ENCODE peak calls at places on chromosomes 3 and 15, in ten cellular contexts. One of them, this sample, is unnamed.

GRCh38 chr3:127803619-127804018 is 18.7 kb downstream of the MGLL start:
- DNase-seq in breast epithelium: no peak
- DNase-seq in gastrocnemius medialis: no peak
- DNase-seq in heart left ventricle: no peak
- DNase-seq in lung: no peak
- DNase-seq in heart right ventricle: no peak
- DNase-seq in GM13976: no peak
- DNase-seq in cardiac fibroblast: peak; percentile 67
- DNase-seq in uterus: no peak
- DNase-seq in cardiac muscle cell: no peak
- DNase-seq in this sample: no peak

GRCh38 chr3:197224034-197224444 is 74.4 kb downstream of the DLG1 start:
- DNase-seq in cardiac fibroblast: peak; percentile 74
- DNase-seq in breast epithelium: no peak
- DNase-seq in gastrocnemius medialis: no peak
- DNase-seq in lung: no peak
- DNase-seq in GM13976: peak; percentile 62
- DNase-seq in uterus: no peak
- DNase-seq in cardiac muscle cell: peak; percentile 69
- DNase-seq in heart right ventricle: no peak
- DNase-seq in heart left ventricle: no peak
- DNase-seq in this sample: peak; percentile 33

GRCh38 chr3:5095879-5096278 is 26.2 kb upstream of the ARL8B start:
- DNase-seq in heart right ventricle: peak; percentile 45
- DNase-seq in GM13976: no peak
- DNase-seq in breast epithelium: no peak
- DNase-seq in cardiac muscle cell: peak; percentile 67
- DNase-seq in lung: no peak
- DNase-seq in heart left ventricle: peak; percentile 66
- DNase-seq in cardiac fibroblast: peak; percentile 58
- DNase-seq in gastrocnemius medialis: no peak
- DNase-seq in uterus: peak; percentile 55
- DNase-seq in this sample: no peak

GRCh38 chr3:160390554-160391138 is 8.4 kb downstream of the IFT80 start:
- DNase-seq in lung: no peak
- DNase-seq in cardiac fibroblast: no peak
- DNase-seq in cardiac muscle cell: no peak
- DNase-seq in heart left ventricle: no peak
- DNase-seq in breast epithelium: no peak
- DNase-seq in GM13976: no peak
- DNase-seq in uterus: no peak
- DNase-seq in heart right ventricle: no peak
- DNase-seq in gastrocnemius medialis: no peak
- DNase-seq in this sample: no peak

GRCh38 chr15:101613130-101614000 is 38.8 kb downstream of the TM2D3 start:
- DNase-seq in uterus: peak; percentile 68
- DNase-seq in lung: no peak
- DNase-seq in gastrocnemius medialis: peak; percentile 85
- DNase-seq in GM13976: peak; percentile 29
- DNase-seq in heart right ventricle: peak; percentile 87
- DNase-seq in breast epithelium: peak; percentile 83
- DNase-seq in cardiac muscle cell: peak; percentile 51
- DNase-seq in heart left ventricle: peak; percentile 96
- DNase-seq in cardiac fibroblast: peak; percentile 48
- DNase-seq in this sample: no peak

GRCh38 chr15:56765252-56765651 is 31.9 kb upstream of the ZNF280D start:
- DNase-seq in heart right ventricle: no peak
- DNase-seq in lung: no peak
- DNase-seq in GM13976: no peak
- DNase-seq in uterus: no peak
- DNase-seq in cardiac muscle cell: no peak
- DNase-seq in gastrocnemius medialis: no peak
- DNase-seq in heart left ventricle: no peak
- DNase-seq in breast epithelium: no peak
- DNase-seq in cardiac fibroblast: peak; percentile 89
- DNase-seq in this sample: no peak

GRCh38 chr15:64619880-64620839 is 155.2 kb downstream of the RBPMS2 start:
- DNase-seq in lung: no peak
- DNase-seq in cardiac muscle cell: no peak
- DNase-seq in uterus: no peak
- DNase-seq in heart left ventricle: no peak
- DNase-seq in gastrocnemius medialis: no peak
- DNase-seq in cardiac fibroblast: peak; percentile 68
- DNase-seq in breast epithelium: no peak
- DNase-seq in heart right ventricle: no peak
- DNase-seq in GM13976: no peak
- DNase-seq in this sample: peak; percentile 32

GRCh38 chr3:94862703-94863102 is 799.8 kb downstream of the NSUN3 start:
- DNase-seq in lung: no peak
- DNase-seq in uterus: no peak
- DNase-seq in gastrocnemius medialis: no peak
- DNase-seq in heart right ventricle: no peak
- DNase-seq in cardiac fibroblast: peak; percentile 13
- DNase-seq in heart left ventricle: no peak
- DNase-seq in cardiac muscle cell: peak; percentile 16
- DNase-seq in GM13976: peak; percentile 9
- DNase-seq in breast epithelium: no peak
- DNase-seq in this sample: peak; percentile 10

GRCh38 chr3:194194051-194194756 is 58.3 kb downstream of the HES1 start:
- DNase-seq in heart left ventricle: no peak
- DNase-seq in uterus: no peak
- DNase-seq in gastrocnemius medialis: no peak
- DNase-seq in lung: no peak
- DNase-seq in GM13976: peak; percentile 50
- DNase-seq in breast epithelium: no peak
- DNase-seq in heart right ventricle: no peak
- DNase-seq in cardiac fibroblast: no peak
- DNase-seq in cardiac muscle cell: no peak
- DNase-seq in this sample: peak; percentile 47

GRCh38 chr15:77667835-77668234 is 35.1 kb upstream of the LINGO1 start:
- DNase-seq in gastrocnemius medialis: no peak
- DNase-seq in cardiac muscle cell: no peak
- DNase-seq in breast epithelium: no peak
- DNase-seq in heart left ventricle: no peak
- DNase-seq in cardiac fibroblast: no peak
- DNase-seq in lung: no peak
- DNase-seq in heart right ventricle: no peak
- DNase-seq in uterus: no peak
- DNase-seq in GM13976: no peak
- DNase-seq in this sample: no peak

GRCh38 chr3:184944221-184944620 is 132.3 kb downstream of the VPS8 start:
- DNase-seq in heart left ventricle: no peak
- DNase-seq in cardiac fibroblast: no peak
- DNase-seq in lung: no peak
- DNase-seq in GM13976: no peak
- DNase-seq in breast epithelium: no peak
- DNase-seq in uterus: no peak
- DNase-seq in gastrocnemius medialis: no peak
- DNase-seq in cardiac muscle cell: no peak
- DNase-seq in heart right ventricle: no peak
- DNase-seq in this sample: no peak

GRCh38 chr3:109081746-109082510 is 36.0 kb downstream of the MORC1 start:
- DNase-seq in cardiac muscle cell: peak; percentile 67
- DNase-seq in heart right ventricle: no peak
- DNase-seq in GM13976: peak; percentile 41
- DNase-seq in cardiac fibroblast: peak; percentile 54
- DNase-seq in heart left ventricle: no peak
- DNase-seq in lung: no peak
- DNase-seq in gastrocnemius medialis: no peak
- DNase-seq in breast epithelium: no peak
- DNase-seq in uterus: no peak
- DNase-seq in this sample: peak; percentile 65

GRCh38 chr3:151553873-151554272 is 93.0 kb upstream of the IGSF10 start:
- DNase-seq in cardiac muscle cell: no peak
- DNase-seq in lung: no peak
- DNase-seq in cardiac fibroblast: peak; percentile 84
- DNase-seq in uterus: peak; percentile 21
- DNase-seq in heart right ventricle: peak; percentile 12
- DNase-seq in gastrocnemius medialis: no peak
- DNase-seq in heart left ventricle: no peak
- DNase-seq in GM13976: no peak
- DNase-seq in breast epithelium: no peak
- DNase-seq in this sample: no peak

GRCh38 chr3:56691165-56692000 is 8.3 kb upstream of the TASOR start:
- DNase-seq in heart right ventricle: no peak
- DNase-seq in heart left ventricle: no peak
- DNase-seq in uterus: no peak
- DNase-seq in breast epithelium: no peak
- DNase-seq in cardiac muscle cell: no peak
- DNase-seq in gastrocnemius medialis: no peak
- DNase-seq in lung: no peak
- DNase-seq in GM13976: no peak
- DNase-seq in cardiac fibroblast: no peak
- DNase-seq in this sample: no peak

GRCh38 chr15:45642203-45642932 is 7.5 kb downstream of the SQOR start:
- DNase-seq in uterus: peak; percentile 31
- DNase-seq in heart right ventricle: no peak
- DNase-seq in breast epithelium: no peak
- DNase-seq in GM13976: no peak
- DNase-seq in gastrocnemius medialis: peak; percentile 14
- DNase-seq in cardiac fibroblast: peak; percentile 91
- DNase-seq in cardiac muscle cell: no peak
- DNase-seq in lung: no peak
- DNase-seq in heart left ventricle: peak; percentile 41
- DNase-seq in this sample: no peak

GRCh38 chr3:16528581-16528993 is 15.1 kb upstream of the RFTN1 start:
- DNase-seq in uterus: no peak
- DNase-seq in cardiac muscle cell: no peak
- DNase-seq in heart left ventricle: peak; percentile 72
- DNase-seq in gastrocnemius medialis: peak; percentile 40
- DNase-seq in heart right ventricle: no peak
- DNase-seq in GM13976: no peak
- DNase-seq in breast epithelium: no peak
- DNase-seq in cardiac fibroblast: no peak
- DNase-seq in lung: no peak
- DNase-seq in this sample: no peak

GRCh38 chr3:196192036-196193001 is 18.9 kb downstream of the ZDHHC19 start:
- DNase-seq in breast epithelium: no peak
- DNase-seq in heart left ventricle: no peak
- DNase-seq in gastrocnemius medialis: peak; percentile 38
- DNase-seq in GM13976: peak; percentile 72
- DNase-seq in heart right ventricle: peak; percentile 46
- DNase-seq in cardiac fibroblast: no peak
- DNase-seq in uterus: no peak
- DNase-seq in cardiac muscle cell: no peak
- DNase-seq in lung: no peak
- DNase-seq in this sample: no peak

DNA sequence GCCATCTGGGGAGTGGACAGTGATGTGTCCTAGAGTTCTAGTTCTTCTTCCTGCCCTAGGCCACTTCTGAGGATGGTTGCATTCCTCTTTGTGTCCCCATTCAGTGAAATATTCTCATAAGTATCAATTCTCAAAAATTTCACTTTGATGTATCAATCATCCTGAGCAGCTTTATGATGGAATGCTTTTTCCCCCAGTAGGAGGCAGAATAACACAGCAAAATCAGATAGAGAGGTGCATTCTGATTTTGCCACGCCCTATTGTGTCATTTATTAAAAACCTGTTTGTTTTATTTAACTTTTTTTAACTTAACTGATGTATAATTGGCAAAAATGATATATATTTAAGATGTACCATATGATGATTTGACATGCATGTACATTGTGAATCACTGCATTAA is 656.0 kb upstream of the GRM7 start:
- DNase-seq in heart left ventricle: no peak
- DNase-seq in uterus: no peak
- DNase-seq in cardiac muscle cell: no peak
- DNase-seq in gastrocnemius medialis: no peak
- DNase-seq in heart right ventricle: no peak
- DNase-seq in lung: no peak
- DNase-seq in breast epithelium: no peak
- DNase-seq in GM13976: peak; percentile 13
- DNase-seq in cardiac fibroblast: no peak
- DNase-seq in this sample: no peak
- TF ChIP-seq CTCF in heart left ventricle: no peak
- TF ChIP-seq CTCF in uterus: no peak
- TF ChIP-seq CTCF in cardiac muscle cell: no peak
- TF ChIP-seq CTCF in gastrocnemius medialis: no peak
- TF ChIP-seq CTCF in heart right ventricle: peak; percentile 13
- TF ChIP-seq CTCF in lung: no peak
- TF ChIP-seq CTCF in breast epithelium: no peak
- TF ChIP-seq CTCF in GM13976: no peak
- TF ChIP-seq CTCF in cardiac fibroblast: no peak
- TF ChIP-seq CTCF in this sample: peak; percentile 8

GRCh38 chr15:94331731-94332130 is 100.4 kb downstream of the MCTP2 start:
- DNase-seq in cardiac muscle cell: no peak
- DNase-seq in heart right ventricle: no peak
- DNase-seq in breast epithelium: no peak
- DNase-seq in GM13976: no peak
- DNase-seq in heart left ventricle: no peak
- DNase-seq in uterus: no peak
- DNase-seq in lung: no peak
- DNase-seq in gastrocnemius medialis: no peak
- DNase-seq in cardiac fibroblast: no peak
- DNase-seq in this sample: no peak
- TF ChIP-seq CTCF in cardiac muscle cell: no peak
- TF ChIP-seq CTCF in heart right ventricle: no peak
- TF ChIP-seq CTCF in breast epithelium: no peak
- TF ChIP-seq CTCF in GM13976: no peak
- TF ChIP-seq CTCF in heart left ventricle: no peak
- TF ChIP-seq CTCF in uterus: no peak
- TF ChIP-seq CTCF in lung: no peak
- TF ChIP-seq CTCF in gastrocnemius medialis: no peak
- TF ChIP-seq CTCF in cardiac fibroblast: no peak
- TF ChIP-seq CTCF in this sample: no peak

DNA sequence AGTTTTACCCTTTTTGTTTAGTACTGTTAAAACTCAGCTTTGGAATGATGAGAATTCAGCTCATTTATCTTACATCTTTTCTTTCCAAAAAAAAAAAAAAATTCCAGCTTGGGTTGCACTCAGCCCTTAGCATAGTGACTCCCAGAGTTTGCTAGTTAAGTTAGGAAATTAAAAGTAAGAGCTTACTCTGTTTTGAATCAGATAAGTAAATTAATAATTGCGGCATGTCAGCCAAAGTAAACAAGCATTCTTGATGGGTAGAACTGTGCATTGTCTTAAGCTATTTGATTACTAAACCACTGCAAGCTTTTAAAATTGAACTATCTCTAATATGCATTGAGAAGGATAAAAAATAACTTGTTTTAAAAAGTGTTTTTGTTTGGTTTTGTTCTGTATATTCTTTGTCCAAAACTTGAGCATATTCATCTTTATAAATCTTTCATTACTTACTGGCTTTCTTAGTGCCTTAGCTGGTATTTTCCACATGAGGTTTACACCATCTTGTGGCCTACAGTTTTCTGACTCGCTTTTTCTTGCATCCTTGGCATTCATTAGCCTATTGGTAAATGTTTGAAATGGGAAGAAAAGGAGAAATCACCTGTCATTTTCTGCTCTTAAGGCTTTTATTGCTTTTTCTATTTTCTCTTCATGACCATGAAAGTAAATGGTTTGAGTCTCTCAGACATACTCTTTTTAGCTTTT is 107.6 kb downstream of the FILIP1L start:
- DNase-seq in cardiac fibroblast: peak; percentile 67
- DNase-seq in breast epithelium: no peak
- DNase-seq in lung: no peak
- DNase-seq in heart right ventricle: no peak
- DNase-seq in cardiac muscle cell: no peak
- DNase-seq in uterus: no peak
- DNase-seq in GM13976: no peak
- DNase-seq in gastrocnemius medialis: no peak
- DNase-seq in heart left ventricle: no peak
- DNase-seq in this sample: no peak
- TF ChIP-seq CTCF in cardiac fibroblast: no peak
- TF ChIP-seq CTCF in breast epithelium: no peak
- TF ChIP-seq CTCF in lung: no peak
- TF ChIP-seq CTCF in heart right ventricle: peak; percentile 11
- TF ChIP-seq CTCF in cardiac muscle cell: no peak
- TF ChIP-seq CTCF in uterus: peak; percentile 4
- TF ChIP-seq CTCF in GM13976: no peak
- TF ChIP-seq CTCF in gastrocnemius medialis: no peak
- TF ChIP-seq CTCF in heart left ventricle: no peak
- TF ChIP-seq CTCF in this sample: no peak

GRCh38 chr3:100090669-100091005 is 23.7 kb downstream of the FILIP1L start:
- DNase-seq in lung: no peak
- DNase-seq in GM13976: no peak
- DNase-seq in gastrocnemius medialis: no peak
- DNase-seq in cardiac muscle cell: no peak
- DNase-seq in heart left ventricle: no peak
- DNase-seq in breast epithelium: no peak
- DNase-seq in heart right ventricle: no peak
- DNase-seq in uterus: no peak
- DNase-seq in cardiac fibroblast: no peak
- DNase-seq in this sample: no peak
- TF ChIP-seq CTCF in lung: no peak
- TF ChIP-seq CTCF in GM13976: no peak
- TF ChIP-seq CTCF in gastrocnemius medialis: no peak
- TF ChIP-seq CTCF in cardiac muscle cell: no peak
- TF ChIP-seq CTCF in heart left ventricle: no peak
- TF ChIP-seq CTCF in breast epithelium: no peak
- TF ChIP-seq CTCF in heart right ventricle: no peak
- TF ChIP-seq CTCF in uterus: no peak
- TF ChIP-seq CTCF in cardiac fibroblast: no peak
- TF ChIP-seq CTCF in this sample: no peak